ENCODE peak calls at places on chromosomes 4 and X, in six cellular contexts. G is PC-3, R is lower lobe of right lung, Y is heart right ventricle, H is breast epithelium, L is cardiac muscle cell. A is an unnamed sample.

GRCh38 chr4:186927624-186928023 is 204.0 kb upstream of the FAT1 start:
- DNase-seq in Y (no peak), R (no peak), G (no peak), L (no peak), H (no peak), A (no peak)

GRCh38 chr4:42452823-42453222 is 55.5 kb downstream of the SHISA3 start:
- DNase-seq in L (no peak), R (no peak), H (no peak), Y (no peak), G (no peak), A (no peak)

GRCh38 chrX:2348225-2348624 is 152.6 kb downstream of the DHRSX start:
- DNase-seq in L (no peak), H (no peak), Y (no peak), R (no peak), G (no peak), A (no peak)

GRCh38 chrX:71532078-71532752 is 689 bp upstream of the OGT start:
- DNase-seq in Y (no peak), H (no peak), R (no peak), L (peak; percentile 35), G (peak; percentile 58), A (peak; percentile 50)

GRCh38 chr4:7781361-7781760 is 158.3 kb downstream of the AFAP1 start:
- DNase-seq in H (no peak), G (no peak), R (peak; percentile 43), L (peak; percentile 84), Y (peak; percentile 50), A (no peak)

GRCh38 chrX:110032534-110033161 is 29.7 kb downstream of the TMEM164 start:
- DNase-seq in Y (no peak), G (peak; percentile 38), H (no peak), L (no peak), R (no peak), A (no peak)

GRCh38 chr4:135838889-135839288 is 1637.3 kb upstream of the PABPC4L start:
- DNase-seq in L (no peak), G (peak; percentile 34), H (no peak), R (no peak), Y (no peak), A (peak; percentile 22)

GRCh38 chr4:29805245-29805644 is 914.9 kb upstream of the PCDH7 start:
- DNase-seq in H (no peak), L (no peak), R (no peak), G (peak; percentile 52), Y (no peak), A (peak; percentile 15)

GRCh38 chr4:48149971-48150370 is 15.9 kb upstream of the TXK start:
- DNase-seq in R (no peak), H (no peak), Y (no peak), L (no peak), G (no peak), A (no peak)

GRCh38 chrX:112521658-112522057 is 158.1 kb downstream of the LHFPL1 start:
- DNase-seq in L (no peak), H (no peak), Y (no peak), G (no peak), R (no peak), A (no peak)

GRCh38 chr4:23153076-23153475 is 460.3 kb downstream of the GBA3 start:
- DNase-seq in H (no peak), R (no peak), G (no peak), Y (no peak), L (peak; percentile 21), A (no peak)

GRCh38 chr4:128571747-128572146 is 237.8 kb upstream of the JADE1 start:
- DNase-seq in Y (peak; percentile 33), R (no peak), G (peak; percentile 78), L (peak; percentile 94), H (peak; percentile 37), A (peak; percentile 71)

GRCh38 chr4:118745357-118745756 is 60.2 kb downstream of the METTL14 start:
- DNase-seq in H (no peak), L (peak; percentile 75), G (no peak), Y (no peak), R (no peak), A (no peak)

GRCh38 chr4:53987761-53988171 is 76.6 kb downstream of the CHIC2 start:
- DNase-seq in G (peak; percentile 70), H (no peak), R (no peak), L (peak; percentile 49), Y (no peak), A (peak; percentile 88)

GRCh38 chr4:108988514-108989195 is 225.8 kb upstream of the ETNPPL start:
- DNase-seq in Y (no peak), H (no peak), G (no peak), R (no peak), L (no peak), A (no peak)

GRCh38 chr4:8010618-8011017 is 71.0 kb upstream of the AFAP1 start:
- DNase-seq in H (no peak), Y (peak; percentile 21), R (no peak), L (peak; percentile 74), G (no peak), A (no peak)

GRCh38 chrX:120310861-120311631 is at the start of gene TMEM255A:
- DNase-seq in Y (no peak), G (no peak), R (peak; percentile 37), L (peak; percentile 21), H (no peak), A (no peak)

GRCh38 chrX:15349046-15349445 is 13.7 kb upstream of the PIGA start:
- DNase-seq in H (no peak), L (peak; percentile 79), G (peak; percentile 83), R (no peak), Y (peak; percentile 32), A (peak; percentile 5)

GRCh38 chr4:59503731-59504130 is 1696.4 kb upstream of the ADGRL3 start:
- DNase-seq in Y (no peak), G (no peak), H (no peak), R (no peak), L (no peak), A (no peak)

GRCh38 chr4:139851639-139852038 is 186.0 kb downstream of the MGST2 start:
- DNase-seq in L (no peak), Y (no peak), G (no peak), H (no peak), R (no peak), A (no peak)

GRCh38 chrX:19791562-19791961 is 95.8 kb downstream of the SH3KBP1 start:
- DNase-seq in G (no peak), L (peak; percentile 65), Y (no peak), H (no peak), R (no peak), A (no peak)

GRCh38 chr4:95165926-95166524 is 382.7 kb downstream of the UNC5C start:
- DNase-seq in G (peak; percentile 72), H (no peak), R (no peak), Y (peak; percentile 49), L (peak; percentile 87), A (peak; percentile 52)

GRCh38 chr4:75736862-75737261 is 12.5 kb downstream of the USO1 start:
- DNase-seq in R (no peak), Y (no peak), G (no peak), L (peak; percentile 55), H (no peak), A (no peak)

GRCh38 chr4:94711635-94712034 is 46.1 kb upstream of the BMPR1B start:
- DNase-seq in R (no peak), L (no peak), G (no peak), H (no peak), Y (no peak), A (no peak)

DNA sequence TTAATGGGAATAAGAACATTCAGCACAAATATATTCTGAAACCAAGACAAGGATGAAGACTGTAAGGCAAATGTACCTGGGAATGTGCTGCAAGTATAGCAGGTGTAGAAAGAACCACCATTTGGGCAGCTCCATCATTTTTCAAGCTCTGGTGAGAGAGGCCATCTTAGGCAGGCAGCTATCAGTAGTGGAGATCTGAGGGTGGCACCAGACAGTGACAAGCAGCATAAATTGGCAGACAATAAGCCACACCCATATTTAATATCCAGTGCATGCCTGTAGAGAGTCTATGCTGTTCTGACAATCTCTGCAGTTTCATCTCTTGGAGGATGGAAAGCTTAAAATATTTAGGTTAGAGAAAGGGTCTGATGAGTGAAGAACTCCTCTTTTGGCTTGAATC is 22.5 kb downstream of the CCNG2 start:
- DNase-seq in L (no peak), H (no peak), Y (no peak), R (no peak), G (no peak), A (no peak)
- H3K27me3 ChIP-seq in L (peaks cover 7% of the 10 kb centered on the region), H (no peaks in the 10 kb centered on the region), Y (no peaks in the 10 kb centered on the region), R (no peaks in the 10 kb centered on the region), G (no peaks in the 10 kb centered on the region), A (no peaks in the 10 kb centered on the region)

DNA sequence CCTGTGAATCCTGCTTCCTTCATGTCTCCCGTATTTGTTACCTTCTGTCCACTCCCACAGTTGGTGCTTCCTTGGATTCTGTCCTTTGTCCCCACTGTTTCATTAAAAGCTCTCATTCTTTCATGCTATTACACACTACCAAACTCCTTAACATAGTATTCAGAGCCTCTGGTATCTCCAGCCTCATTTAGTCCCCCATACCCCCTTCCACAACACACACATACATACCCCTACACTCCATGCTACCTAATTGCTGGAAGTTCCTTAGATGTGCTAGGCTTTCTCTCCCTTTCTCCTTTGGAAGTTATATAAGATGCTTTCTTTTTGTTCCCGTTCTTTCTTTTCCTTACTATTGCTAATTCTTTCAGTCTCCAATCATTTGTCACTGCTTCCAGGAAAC is 34.9 kb downstream of the FGF2 start:
- DNase-seq in G (no peak), L (no peak), R (no peak), H (no peak), Y (no peak), A (no peak)
- H3K27ac ChIP-seq in G (no peak overlapping the region), L (no peak overlapping the region), R (no peak overlapping the region), H (no peak overlapping the region), Y (no peak overlapping the region), A (no peak overlapping the region)

DNA sequence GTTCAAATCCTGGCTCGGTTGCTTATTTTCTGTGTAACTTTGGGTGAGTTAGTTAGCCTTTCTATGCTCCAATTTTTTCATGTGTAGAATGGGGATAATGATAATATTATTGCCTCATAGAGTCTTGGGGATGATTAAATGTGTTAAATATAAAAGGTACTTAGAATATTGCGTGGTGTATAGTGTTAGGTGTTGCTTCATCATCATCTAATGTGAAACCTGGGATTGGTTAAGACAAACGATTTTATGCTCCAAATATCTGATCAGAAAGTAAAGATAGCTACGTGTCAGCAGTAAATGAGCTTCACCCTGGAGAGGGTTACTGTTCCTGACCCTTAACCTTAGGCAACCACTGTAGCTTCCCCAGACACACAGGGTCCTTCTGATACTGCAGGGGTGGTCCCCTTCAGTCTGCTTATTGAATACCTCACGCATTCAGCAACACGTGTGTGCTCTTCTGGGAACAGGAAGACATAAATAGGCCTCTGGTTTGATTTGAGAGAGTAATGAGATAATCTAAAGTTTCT is 50.1 kb downstream of the GPAT3 start:
- DNase-seq in Y (no peak), H (no peak), R (no peak), G (no peak), L (no peak), A (no peak)
- H3K4me1 ChIP-seq in Y (peaks cover 12% of the 10 kb centered on the region), H (no peaks in the 10 kb centered on the region), R (peaks cover 18% of the 10 kb centered on the region), G (peaks cover 10% of the 10 kb centered on the region), L (no peaks in the 10 kb centered on the region), A (no peaks in the 10 kb centered on the region)

DNA sequence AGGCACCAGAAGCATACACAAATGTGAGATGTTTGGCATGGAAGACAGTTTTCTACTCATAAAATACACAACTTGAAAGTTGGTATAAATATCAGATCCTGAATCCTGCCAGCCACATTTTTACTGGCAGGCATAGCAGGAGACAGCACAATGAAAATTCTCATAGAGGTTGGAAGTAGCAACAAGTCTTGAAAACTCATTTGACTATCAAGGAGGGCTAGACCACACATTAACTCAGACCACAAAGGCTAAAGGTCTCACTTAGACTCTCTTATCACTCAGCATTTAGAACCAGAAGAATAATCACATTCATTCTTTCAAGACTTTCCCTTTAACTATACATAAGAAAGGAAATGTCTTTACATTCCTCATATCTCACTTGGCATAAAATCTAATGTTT is 56.5 kb downstream of the SORBS2 start:
- DNase-seq in H (no peak), R (no peak), Y (no peak), L (no peak), G (no peak), A (no peak)
- H3K27me3 ChIP-seq in H (no peaks in the 10 kb centered on the region), R (no peaks in the 10 kb centered on the region), Y (no peaks in the 10 kb centered on the region), L (no peaks in the 10 kb centered on the region), G (no peaks in the 10 kb centered on the region), A (peaks cover 3% of the 10 kb centered on the region)

A was measured in foreskin keratinocyte.